ENCODE peak calls at places on chromosomes 3 and 15, in ten cellular contexts. V is fibroblast of the aortic adventitia, C is BJ, P is heart left ventricle, T is A549, K is fibroblast of pulmonary artery, W is esophagus muscularis mucosa, A is GM12865, U is left ventricle myocardium inferior, O is IMR-90. J is an unnamed sample.

GRCh38 chr3:197520311-197521276 is 35.2 kb downstream of the BDH1 start:
- DNase-seq in V (no peak), P (no peak), U (no peak), T (peak; percentile 91), C (no peak), A (no peak), O (peak; percentile 80), W (no peak), K (peak; percentile 33), J (peak; percentile 80)

GRCh38 chr3:129840707-129841360 is 52.7 kb downstream of the TMCC1 start:
- DNase-seq in V (no peak), K (no peak), C (no peak), P (no peak), T (no peak), A (no peak), O (no peak), U (no peak), W (no peak), J (no peak)

GRCh38 chr3:100440895-100441294 is 39.6 kb downstream of the LNP1 start:
- DNase-seq in U (no peak), T (no peak), W (peak; percentile 66), P (no peak), V (no peak), K (no peak), C (no peak), A (no peak), O (no peak), J (no peak)

GRCh38 chr3:184486614-184487013 is 75.0 kb upstream of the EPHB3 start:
- DNase-seq in U (no peak), P (no peak), A (no peak), T (no peak), W (peak; percentile 3), V (no peak), K (no peak), C (no peak), O (no peak), J (no peak)

GRCh38 chr15:61750271-61751084 is 309.8 kb downstream of the VPS13C start:
- DNase-seq in O (no peak), W (no peak), A (no peak), U (no peak), T (no peak), K (no peak), C (no peak), V (no peak), P (no peak), J (peak; percentile 60)

GRCh38 chr15:27064080-27064479 is 93.1 kb downstream of the GABRG3 start:
- DNase-seq in W (no peak), U (no peak), K (no peak), A (no peak), V (no peak), O (no peak), T (no peak), P (no peak), C (no peak), J (no peak)

GRCh38 chr3:53708001-53708621 is 138.1 kb downstream of the CHDH start:
- DNase-seq in T (peak; percentile 47), A (no peak), V (no peak), K (no peak), P (peak; percentile 23), O (no peak), C (no peak), W (peak; percentile 75), U (no peak), J (no peak)

GRCh38 chr15:88586401-88587162 is 34.6 kb upstream of the AEN start:
- DNase-seq in T (no peak), V (peak; percentile 37), K (peak; percentile 6), A (no peak), P (no peak), U (no peak), O (peak; percentile 12), W (no peak), C (no peak), J (peak; percentile 74)

GRCh38 chr3:63582943-63583500 is 69.5 kb upstream of the SNTN start:
- DNase-seq in P (no peak), A (no peak), W (no peak), O (no peak), T (no peak), U (no peak), V (no peak), C (no peak), K (no peak), J (no peak)

GRCh38 chr3:62939707-62940106 is 64.5 kb upstream of the CADPS start:
- DNase-seq in O (no peak), A (no peak), C (no peak), K (no peak), W (no peak), T (no peak), P (no peak), V (no peak), U (no peak), J (no peak)

GRCh38 chr3:34544136-34544535 is 745.7 kb downstream of the PDCD6IP start:
- DNase-seq in P (no peak), V (no peak), T (no peak), K (no peak), U (no peak), W (no peak), A (no peak), O (no peak), C (no peak), J (no peak)

DNA sequence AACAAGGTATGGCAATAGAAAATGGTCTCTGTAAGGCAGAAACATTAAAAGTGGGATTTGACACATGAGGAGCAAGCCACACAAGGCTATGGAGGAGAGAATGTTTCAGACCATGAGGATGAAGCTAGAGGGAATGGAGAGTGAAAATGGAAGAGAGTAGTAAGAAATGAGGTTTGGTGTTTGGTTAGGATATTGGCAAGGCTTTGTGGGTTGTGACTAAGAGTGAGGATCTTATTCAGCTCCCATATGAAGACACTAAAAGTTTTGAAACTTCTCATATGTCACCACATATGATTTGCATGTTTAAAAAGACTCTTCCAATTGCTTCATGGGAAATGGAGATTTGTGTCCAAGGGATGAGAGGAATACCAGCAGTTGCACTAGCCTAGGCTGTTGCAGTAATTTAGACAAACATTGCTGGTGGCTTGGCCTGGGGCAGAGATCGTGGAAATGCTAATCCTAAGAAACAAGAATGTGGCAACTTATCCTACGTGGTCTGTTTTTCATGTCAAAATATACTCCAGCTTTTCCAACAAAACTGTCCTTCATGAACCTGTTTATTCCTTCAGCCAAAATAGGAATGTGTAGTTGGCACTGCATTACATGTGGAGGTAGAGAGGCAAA is 749.0 kb downstream of the PDCD6IP start:
- DNase-seq in K (no peak), A (no peak), T (no peak), U (no peak), C (no peak), P (no peak), V (no peak), O (no peak), W (no peak), J (no peak)
- H3K4me3 ChIP-seq in K (no peak overlapping the region), A (no peak overlapping the region), T (no peak overlapping the region), U (no peak overlapping the region), C (no peak overlapping the region), P (no peak overlapping the region), V (no peak overlapping the region), O (no peak overlapping the region), W (no peak overlapping the region), J (no peak overlapping the region)

DNA sequence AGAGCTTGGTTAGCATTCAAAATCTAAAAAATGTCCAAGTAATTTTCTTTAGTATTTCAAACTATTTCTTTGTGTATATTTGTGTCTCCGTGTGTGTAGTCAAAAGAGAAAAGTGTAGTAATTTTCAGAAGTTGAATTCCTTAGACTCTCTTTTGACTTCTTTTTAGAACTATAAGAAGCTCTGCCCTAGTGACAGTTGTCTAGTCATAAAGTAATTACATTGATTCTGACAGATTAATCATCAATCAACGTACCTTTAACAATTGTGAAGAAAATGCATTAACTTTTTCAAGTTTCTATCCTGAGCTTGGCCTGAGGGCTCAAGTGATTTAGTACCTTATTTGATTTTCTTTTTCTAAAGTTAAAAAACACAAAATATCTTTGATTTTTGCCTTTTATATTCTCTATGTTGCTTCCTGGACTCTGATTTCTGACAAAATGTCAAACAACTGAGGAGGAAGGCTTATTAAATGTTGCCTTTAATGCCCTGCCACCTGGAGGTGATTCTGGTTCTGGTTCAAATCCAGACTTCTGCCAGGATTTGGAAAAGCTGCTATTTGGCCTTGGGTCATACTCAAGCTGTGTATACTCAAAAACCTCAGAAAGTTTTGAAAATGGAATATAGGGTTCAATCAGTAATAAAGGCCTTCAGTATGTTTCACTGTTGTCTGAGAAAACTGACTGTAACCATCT is 653.6 kb downstream of the NSUN3 start:
- DNase-seq in C (no peak), U (no peak), P (no peak), O (no peak), T (peak; percentile 22), V (no peak), W (no peak), A (no peak), K (no peak), J (peak; percentile 58)
- TF ChIP-seq CTCF in C (no peak), U (peak; percentile 41), P (no peak), O (no peak), T (peak; percentile 35), V (no peak), W (peak; percentile 8), A (no peak), K (no peak), J (peak; percentile 63)

GRCh38 chr3:25103391-25103790 is 324.7 kb upstream of the RARB start:
- DNase-seq in W (no peak), A (no peak), P (no peak), T (no peak), V (no peak), O (no peak), C (peak; percentile 9), K (no peak), U (no peak), J (no peak)
- H3K4me3 ChIP-seq in W (no peak overlapping the region), A (no peak overlapping the region), P (no peak overlapping the region), T (no peak overlapping the region), V (no peak overlapping the region), O (no peak overlapping the region), C (no peak overlapping the region), K (no peak overlapping the region), U (no peak overlapping the region), J (no peak overlapping the region)

GRCh38 chr15:23467110-23467600 is 20.1 kb upstream of the GOLGA6L2 start:
- DNase-seq in C (no peak), A (peak; percentile 32), T (peak; percentile 65), K (peak; percentile 55), U (no peak), W (no peak), O (peak; percentile 11), P (no peak), V (peak; percentile 56), J (peak; percentile 17)
- TF ChIP-seq CTCF in C (peak; percentile 14), A (peak; percentile 23), T (peak; percentile 78), K (peak; percentile 27), U (peak; percentile 57), W (peak; percentile 42), O (peak; percentile 41), P (no peak), V (peak; percentile 22), J (no peak)

DNA sequence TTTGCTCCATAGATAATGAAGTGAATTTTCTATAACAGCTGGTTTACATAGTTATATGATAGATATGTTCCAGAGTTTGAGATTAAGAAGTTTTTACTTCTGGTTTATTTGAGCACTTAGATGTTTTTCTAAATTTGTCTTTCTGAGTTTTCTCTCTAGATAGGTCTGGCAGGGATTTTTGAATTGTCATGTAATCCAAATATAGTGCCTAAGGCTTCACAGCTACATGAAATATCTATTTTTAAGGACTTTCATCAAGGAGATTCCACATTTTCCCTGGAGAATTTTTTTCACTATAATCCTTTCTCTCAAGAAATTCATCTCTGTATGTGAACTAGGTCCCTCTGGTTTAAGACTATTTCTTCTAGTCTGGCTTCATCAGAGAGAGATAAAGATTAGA is 12.0 kb downstream of the PPM1L start:
- DNase-seq in T (no peak), P (no peak), U (no peak), K (no peak), O (no peak), W (no peak), V (no peak), C (no peak), A (no peak), J (no peak)
- H3K4me3 ChIP-seq in T (no peak overlapping the region), P (no peak overlapping the region), U (no peak overlapping the region), K (no peak overlapping the region), O (no peak overlapping the region), W (no peak overlapping the region), V (no peak overlapping the region), C (no peak overlapping the region), A (no peak overlapping the region), J (no peak overlapping the region)

GRCh38 chr3:37554364-37554763 is 307.3 kb upstream of the CTDSPL start:
- DNase-seq in O (no peak), P (no peak), V (no peak), C (no peak), K (no peak), W (no peak), T (no peak), U (no peak), A (peak; percentile 19), J (no peak)
- TF ChIP-seq CTCF in O (no peak), P (no peak), V (no peak), C (no peak), K (no peak), W (no peak), T (no peak), U (no peak), A (peak; percentile 57), J (no peak)

J was measured in epithelial cell of esophagus.